ENCODE peak calls at places on chromosomes 5 and 9, in five cellular contexts. A, D, I, Q and B are unnamed samples.

GRCh38 chr5:57396701-57397100 is 85.9 kb downstream of the ACTBL2 start:
- DNase-seq in A (no peak), D (no peak), I (no peak), Q (no peak), B (no peak)

GRCh38 chr9:96136992-96137665 is 164.8 kb downstream of the HSD17B3 start:
- DNase-seq in A (no peak), D (no peak), I (peak), Q (peak), B (peak)

GRCh38 chr5:171131499-171131898 is 177.5 kb upstream of the TLX3 start:
- DNase-seq in A (no peak), D (no peak), I (no peak), Q (no peak), B (no peak)

GRCh38 chr5:9197881-9198260 is 348.0 kb downstream of the SEMA5A start:
- DNase-seq in A (no peak), D (no peak), I (no peak), Q (peak), B (peak)

GRCh38 chr5:134004626-134005414 is at the start of gene VDAC1:
- DNase-seq in A (peak), D (peak), I (peak), Q (peak), B (peak)

GRCh38 chr5:8906303-8906967 is 639.4 kb downstream of the SEMA5A start:
- DNase-seq in A (no peak), D (no peak), I (no peak), Q (peak), B (peak)

GRCh38 chr9:126365780-126366179 is 39.2 kb downstream of the MVB12B start:
- DNase-seq in A (no peak), D (no peak), I (no peak), Q (no peak), B (no peak)

GRCh38 chr5:41093803-41094202 is 22.7 kb upstream of the MROH2B start:
- DNase-seq in A (no peak), D (no peak), I (no peak), Q (peak), B (no peak)

GRCh38 chr5:174190073-174190675 is 144.7 kb downstream of the NSG2 start:
- DNase-seq in A (no peak), D (no peak), I (no peak), Q (no peak), B (no peak)

GRCh38 chr5:162858770-162859169 is 578.6 kb upstream of the CCNG1 start:
- DNase-seq in A (no peak), D (no peak), I (no peak), Q (no peak), B (peak)

GRCh38 chr5:141914154-141914743 is 9.4 kb upstream of the DELE1 start:
- DNase-seq in A (peak), D (peak), I (peak), Q (peak), B (no peak)

GRCh38 chr9:121367651-121368510 is 2.2 kb downstream of the STOM start:
- DNase-seq in A (no peak), D (no peak), I (no peak), Q (no peak), B (no peak)

GRCh38 chr5:130166839-130167490 is 262.7 kb downstream of the CHSY3 start:
- DNase-seq in A (no peak), D (no peak), I (no peak), Q (no peak), B (no peak)

DNA sequence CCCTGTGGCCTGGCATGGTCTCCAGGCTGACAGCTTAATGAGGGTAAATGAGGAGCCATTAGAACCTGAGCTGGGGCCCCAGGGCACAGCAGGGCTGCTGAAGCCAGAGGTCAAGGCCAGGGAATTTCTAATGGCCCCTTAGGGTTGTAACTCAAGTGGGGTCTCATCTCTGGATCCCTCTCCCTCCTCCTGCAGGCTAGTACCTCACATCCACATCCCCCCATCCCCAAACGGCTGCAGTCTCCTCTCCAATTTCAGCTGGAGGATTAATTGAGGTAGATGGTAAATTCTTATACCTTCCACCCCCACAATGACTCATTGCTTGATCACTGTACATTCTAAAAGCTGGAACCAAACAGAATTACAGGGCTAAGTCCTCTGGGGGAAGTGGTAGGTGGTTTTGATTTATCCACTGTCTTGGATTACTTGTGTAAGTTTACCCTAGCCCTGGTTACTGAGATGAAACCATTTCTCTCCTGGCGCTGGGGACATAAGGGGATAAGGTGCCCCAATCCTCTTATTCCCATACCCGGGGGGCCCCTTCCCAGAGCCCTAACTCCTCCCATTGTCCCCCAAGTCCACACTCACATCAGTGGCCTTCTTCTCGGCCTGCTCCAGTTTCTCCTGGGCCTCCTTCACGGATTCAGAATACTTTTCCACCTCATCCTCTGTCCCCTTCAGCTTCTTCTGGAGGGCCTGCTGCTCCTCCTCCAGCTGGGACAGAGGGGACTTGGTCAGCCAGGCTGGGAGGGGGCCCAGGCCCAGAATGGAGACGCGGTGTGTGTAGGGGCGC is 971 bp downstream of the TPM2 start:
- DNase-seq in A (no peak), D (no peak), I (no peak), Q (peak), B (peak)
- H3K4me3 ChIP-seq in A (peak), D (peak), I (peak), Q (peak), B (peak)

GRCh38 chr5:36177715-36178556 is 26.0 kb downstream of the SKP2 start:
- DNase-seq in A (no peak), D (no peak), I (no peak), Q (peak), B (peak)
- TF ChIP-seq CTCF in A (peak), D (peak), I (peak), Q (peak), B (peak)

GRCh38 chr9:106233116-106233515 is 538.8 kb downstream of the TMEM38B start:
- DNase-seq in A (no peak), D (no peak), I (no peak), Q (no peak), B (no peak)
- H3K4me3 ChIP-seq in A (no peak), D (no peak), I (no peak), Q (no peak), B (no peak)

GRCh38 chr9:124769451-124770358 is 1.4 kb downstream of the NR6A1 start:
- DNase-seq in A (peak), D (no peak), I (peak), Q (no peak), B (no peak)

GRCh38 chr9:124771867-124772621 is 933 bp upstream of the NR6A1 start:
- DNase-seq in A (peak), D (peak), I (peak), Q (peak), B (peak)

GRCh38 chr9:124770359-124771020 is 621 bp downstream of the NR6A1 start:
- DNase-seq in A (peak), D (no peak), I (peak), Q (no peak), B (no peak)

GRCh38 chr9:124773473-124774130 is 2.5 kb upstream of the NR6A1 start:
- DNase-seq in A (no peak), D (no peak), I (no peak), Q (no peak), B (no peak)

GRCh38 chr9:124771021-124771866 is at the start of gene NR6A1:
- DNase-seq in A (peak), D (peak), I (peak), Q (peak), B (peak)
- TF ChIP-seq CTCF in A (peak), D (peak), I (peak), Q (no peak), B (peak)

GRCh38 chr5:7850241-7850532 is 746 bp downstream of the CFAP90 start:
- DNase-seq in A (no peak), D (peak), I (no peak), Q (no peak), B (no peak)
- H3K4me3 ChIP-seq in A (peak), D (peak), I (peak), Q (peak), B (peak)

GRCh38 chr9:33450747-33451146 is 3.4 kb upstream of the AQP3 start:
- DNase-seq in A (no peak), D (no peak), I (no peak), Q (no peak), B (no peak)

GRCh38 chr9:33453999-33454660 is 6.7 kb upstream of the AQP3 start:
- DNase-seq in A (no peak), D (no peak), I (no peak), Q (no peak), B (no peak)

GRCh38 chr9:33455952-33456351 is 8.6 kb upstream of the AQP3 start:
- DNase-seq in A (no peak), D (no peak), I (no peak), Q (no peak), B (no peak)

GRCh38 chr9:33453286-33453882 is 6.0 kb upstream of the AQP3 start:
- DNase-seq in A (no peak), D (no peak), I (no peak), Q (peak), B (no peak)

DNA sequence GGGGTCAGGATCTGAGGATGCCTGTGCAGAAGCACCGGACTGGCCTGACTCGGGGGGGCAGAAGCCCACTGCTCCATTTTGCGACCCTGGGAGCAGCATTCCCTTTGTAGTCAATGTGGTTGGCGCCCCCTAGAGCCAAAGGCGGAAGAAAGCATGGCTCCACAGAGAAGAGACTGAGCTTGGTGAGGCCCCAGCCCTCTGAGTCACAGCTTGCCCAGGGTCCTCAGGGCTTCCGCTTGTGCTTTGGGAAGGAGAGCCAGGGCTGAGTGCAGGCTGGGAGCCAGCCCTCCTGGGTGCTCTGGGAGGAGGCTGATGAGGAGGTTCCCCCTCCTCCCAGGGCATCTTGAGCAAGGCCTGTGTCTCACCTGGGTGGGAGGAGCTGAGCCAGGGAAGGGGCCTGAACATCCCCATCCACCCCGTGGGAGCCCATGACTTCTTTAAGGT is 5.5 kb upstream of the AQP3 start:
- DNase-seq in A (no peak), D (peak), I (peak), Q (peak), B (peak)
- TF ChIP-seq CTCF in A (peak), D (peak), I (peak), Q (peak), B (peak)

DNA sequence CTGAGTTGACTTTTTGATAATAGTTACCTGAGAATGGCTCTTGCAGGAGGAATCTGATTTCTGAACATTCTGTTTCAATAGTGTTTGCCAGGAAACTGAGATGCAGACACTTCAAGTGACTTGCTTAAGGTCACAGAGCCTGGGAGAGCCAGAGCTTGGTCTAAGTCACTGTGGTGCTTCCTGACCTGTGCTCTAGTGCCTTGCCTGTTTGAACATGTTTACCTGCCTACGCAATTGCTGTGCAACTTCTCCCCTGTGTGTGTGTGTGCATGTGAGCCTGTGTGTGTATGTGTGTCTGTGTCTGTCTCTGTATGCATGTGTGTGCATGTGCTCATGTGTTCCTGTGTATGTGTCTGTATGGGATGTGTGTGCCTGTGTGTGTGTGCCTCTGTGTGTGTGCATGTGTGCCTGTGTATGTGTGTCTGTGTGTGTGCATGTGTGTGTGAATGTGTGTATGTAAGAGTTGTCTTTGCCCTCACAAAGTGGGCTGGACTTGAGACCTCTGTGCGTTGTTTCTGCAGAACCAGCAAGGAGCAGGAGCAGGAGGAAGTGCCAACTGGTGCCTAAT is 185.8 kb downstream of the GADD45G start:
- DNase-seq in A (no peak), D (no peak), I (peak), Q (no peak), B (no peak)
- H3K4me3 ChIP-seq in A (no peak), D (no peak), I (no peak), Q (no peak), B (no peak)

DNA sequence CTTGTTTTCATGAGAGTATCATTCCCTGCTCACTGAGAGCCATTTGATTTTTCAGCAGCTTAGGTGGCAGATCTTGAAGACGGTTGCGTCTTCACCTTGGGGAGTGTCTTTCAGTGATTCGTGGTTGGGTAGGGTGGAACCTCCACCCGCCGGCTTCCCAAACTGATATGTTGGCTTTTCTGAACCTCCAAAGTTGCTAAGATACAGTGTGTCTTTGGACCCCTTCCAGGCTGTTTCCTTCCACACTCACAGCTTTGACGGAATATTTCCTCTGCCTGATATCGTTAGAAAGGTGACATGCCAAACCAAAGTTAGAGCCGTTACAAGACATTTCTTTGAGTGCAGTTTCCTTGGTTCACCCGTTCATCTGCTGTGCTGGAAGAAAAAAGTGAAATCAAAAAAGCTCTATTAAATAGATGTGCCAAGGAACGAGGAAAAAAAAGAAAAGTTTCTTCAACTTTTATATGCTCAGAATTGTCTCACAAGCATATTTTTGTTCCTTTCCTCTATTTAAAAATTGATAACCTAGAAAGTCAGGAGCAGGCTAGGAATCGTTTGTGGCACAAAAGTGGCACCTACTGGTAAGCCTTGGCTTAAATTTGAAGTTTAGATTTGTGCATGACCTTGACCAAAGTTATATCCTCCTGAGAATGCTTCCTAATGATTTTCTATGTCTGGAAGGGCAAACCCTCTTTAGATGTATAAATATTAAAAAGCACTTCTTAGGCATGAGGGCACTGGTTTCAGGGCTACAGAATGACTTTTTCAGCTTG is 270.7 kb upstream of the WWC1 start:
- DNase-seq in A (no peak), D (peak), I (no peak), Q (peak), B (peak)
- TF ChIP-seq CTCF in A (peak), D (peak), I (no peak), Q (peak), B (peak)

DNA sequence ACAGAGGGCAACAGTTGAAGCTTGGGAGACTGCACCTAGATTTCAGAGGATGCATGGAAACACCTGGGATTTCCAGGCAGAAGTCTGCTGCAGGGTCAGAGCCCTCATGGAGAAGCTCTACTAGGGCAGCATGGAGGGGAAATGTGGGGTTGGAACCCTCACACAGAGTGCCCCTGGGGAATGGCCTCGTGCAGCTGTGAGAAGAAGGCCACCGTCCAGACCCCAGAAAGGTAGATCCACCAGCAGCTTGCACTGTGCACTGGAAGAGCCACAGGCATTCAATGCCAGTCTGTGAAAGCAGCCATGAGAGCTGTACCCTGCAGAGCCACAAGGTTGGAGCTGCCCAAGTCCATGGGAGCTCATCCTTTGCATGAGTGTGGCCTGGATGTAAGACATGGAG is 285.3 kb upstream of the FAM174A start:
- DNase-seq in A (no peak), D (no peak), I (no peak), Q (no peak), B (no peak)
- H3K4me3 ChIP-seq in A (no peak), D (no peak), I (no peak), Q (no peak), B (no peak)